ENCODE peak calls at places on chromosomes 12 and 14, in four cellular contexts. V is H1, L is HepG2, B is GM12878. S is an unnamed sample.

GRCh38 chr12:27919671-27920235 is 52.8 kb downstream of the PTHLH start:
- DNase-seq in V (no peak), L (no peak), B (no peak), S (no peak)

GRCh38 chr14:37027188-37027824 is 145.1 kb downstream of the SLC25A21 start:
- DNase-seq in V (no peak), B (no peak), L (no peak), S (no peak)

GRCh38 chr14:60245316-60246177 is 3.5 kb upstream of the PPM1A start:
- DNase-seq in L (no peak), V (no peak), B (no peak), S (no peak)

GRCh38 chr12:64469455-64470142 is 17.7 kb downstream of the TBK1 start:
- DNase-seq in B (no peak), L (no peak), V (no peak), S (no peak)

GRCh38 chr12:126337556-126337955 is 1272.3 kb downstream of the AACS start:
- DNase-seq in L (no peak), V (no peak), B (no peak), S (no peak)

GRCh38 chr12:115103884-115104883 is 420.2 kb upstream of the TBX3 start:
- DNase-seq in B (no peak), V (no peak), L (no peak), S (no peak)

GRCh38 chr12:105020241-105020962 is 34.3 kb downstream of the NOPCHAP1 start:
- DNase-seq in V (no peak), B (no peak), L (no peak), S (no peak)

GRCh38 chr14:99753225-99754140 is 39.7 kb upstream of the EML1 start:
- DNase-seq in V (no peak), B (no peak), L (no peak), S (no peak)

GRCh38 chr12:100365411-100365810 is 8.5 kb downstream of the SLC17A8 start:
- DNase-seq in V (no peak), L (no peak), B (no peak), S (no peak)

GRCh38 chr12:53324113-53324778 is 2.8 kb upstream of the AAAS start:
- DNase-seq in L (no peak), V (peak), B (peak), S (no peak)

GRCh38 chr12:45568808-45569207 is 160.7 kb upstream of the ARID2 start:
- DNase-seq in B (no peak), L (no peak), V (no peak), S (no peak)

GRCh38 chr14:69086537-69086936 is 66.4 kb downstream of the DCAF5 start:
- DNase-seq in B (no peak), V (no peak), L (no peak), S (no peak)

GRCh38 chr14:98906123-98906995 is 365.6 kb downstream of the BCL11B start:
- DNase-seq in B (no peak), L (peak), V (no peak), S (no peak)

GRCh38 chr14:22225526-22226133 is 363.4 kb downstream of the DAD1 start:
- DNase-seq in L (no peak), V (no peak), B (no peak), S (no peak)

GRCh38 chr14:104694475-104694950 is 5.1 kb downstream of the INF2 start:
- DNase-seq in L (no peak), V (no peak), B (no peak), S (no peak)

GRCh38 chr12:102234599-102234998 is 37.0 kb upstream of the PMCH start:
- DNase-seq in L (no peak), B (no peak), V (no peak), S (no peak)

GRCh38 chr14:75126121-75126544 is 715 bp downstream of the NEK9 start:
- DNase-seq in V (no peak), B (no peak), L (no peak), S (no peak)

GRCh38 chr12:119115296-119115905 is 63.3 kb upstream of the HSPB8 start:
- DNase-seq in B (no peak), V (peak), L (peak), S (peak)

DNA sequence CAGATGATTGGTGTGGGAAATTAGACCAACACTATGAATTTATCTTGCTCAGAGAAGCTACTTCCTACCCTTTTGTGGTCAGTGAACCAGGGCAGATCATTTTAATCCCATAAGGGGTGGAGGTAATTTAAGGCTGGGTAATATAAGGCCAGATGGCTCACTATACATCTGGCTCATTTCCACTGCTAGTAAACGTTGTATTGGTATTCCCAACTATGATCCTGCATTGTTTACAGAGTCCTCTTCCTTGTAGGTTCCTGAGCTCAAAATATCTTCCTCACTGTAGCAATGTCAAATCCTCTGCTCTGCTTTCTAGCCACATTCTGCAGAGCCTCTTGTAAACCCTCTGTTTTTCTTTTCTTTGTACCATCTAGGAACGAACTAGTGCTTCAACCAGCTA is 93.0 kb upstream of the MGAT4C start:
- DNase-seq in V (no peak), L (no peak), B (no peak), S (no peak)
- TF ChIP-seq SUZ12 in V (no peak), L (no peak), B (no peak), S (no peak)

GRCh38 chr14:73455294-73455693 is 3.1 kb downstream of the NUMB start:
- DNase-seq in V (no peak), L (no peak), B (no peak), S (no peak)

GRCh38 chr14:73457050-73457934 is 1.1 kb downstream of the NUMB start:
- DNase-seq in V (peak), L (no peak), B (no peak), S (no peak)

GRCh38 chr14:73460691-73461127 is 2.4 kb upstream of the NUMB start:
- DNase-seq in V (no peak), L (no peak), B (no peak), S (no peak)

GRCh38 chr14:73458219-73458976 is at the start of gene NUMB:
- DNase-seq in L (peak), B (peak), V (peak), S (peak)

GRCh38 chr14:73457935-73458218 is 469 bp downstream of the NUMB start:
- DNase-seq in L (no peak), B (no peak), V (no peak), S (no peak)
- H3K9ac ChIP-seq in L (peak), B (peak), V (peak), S (peak)

DNA sequence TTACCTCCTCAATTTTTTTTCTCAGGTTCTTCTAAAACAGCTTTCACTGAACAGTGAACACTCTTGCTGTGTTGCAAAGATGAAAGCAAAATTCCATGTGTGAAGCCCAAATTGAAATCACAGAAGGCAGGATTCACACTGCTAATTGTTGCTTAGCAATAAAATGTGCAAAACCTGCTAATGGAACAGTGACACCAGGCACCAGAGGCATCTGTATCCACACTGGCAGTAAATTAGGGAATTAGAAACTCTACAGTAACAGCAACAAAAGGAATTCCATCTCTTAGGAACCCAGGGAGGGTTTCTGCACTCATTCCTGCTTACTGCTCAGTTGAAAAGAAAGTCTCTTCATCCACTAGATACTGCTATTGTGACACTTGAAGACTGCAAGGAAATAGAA is 202.3 kb downstream of the GXYLT1 start:
- DNase-seq in B (no peak), V (no peak), L (no peak), S (no peak)
- H3K4me3 ChIP-seq in B (no peak), V (no peak), L (no peak), S (no peak)

DNA sequence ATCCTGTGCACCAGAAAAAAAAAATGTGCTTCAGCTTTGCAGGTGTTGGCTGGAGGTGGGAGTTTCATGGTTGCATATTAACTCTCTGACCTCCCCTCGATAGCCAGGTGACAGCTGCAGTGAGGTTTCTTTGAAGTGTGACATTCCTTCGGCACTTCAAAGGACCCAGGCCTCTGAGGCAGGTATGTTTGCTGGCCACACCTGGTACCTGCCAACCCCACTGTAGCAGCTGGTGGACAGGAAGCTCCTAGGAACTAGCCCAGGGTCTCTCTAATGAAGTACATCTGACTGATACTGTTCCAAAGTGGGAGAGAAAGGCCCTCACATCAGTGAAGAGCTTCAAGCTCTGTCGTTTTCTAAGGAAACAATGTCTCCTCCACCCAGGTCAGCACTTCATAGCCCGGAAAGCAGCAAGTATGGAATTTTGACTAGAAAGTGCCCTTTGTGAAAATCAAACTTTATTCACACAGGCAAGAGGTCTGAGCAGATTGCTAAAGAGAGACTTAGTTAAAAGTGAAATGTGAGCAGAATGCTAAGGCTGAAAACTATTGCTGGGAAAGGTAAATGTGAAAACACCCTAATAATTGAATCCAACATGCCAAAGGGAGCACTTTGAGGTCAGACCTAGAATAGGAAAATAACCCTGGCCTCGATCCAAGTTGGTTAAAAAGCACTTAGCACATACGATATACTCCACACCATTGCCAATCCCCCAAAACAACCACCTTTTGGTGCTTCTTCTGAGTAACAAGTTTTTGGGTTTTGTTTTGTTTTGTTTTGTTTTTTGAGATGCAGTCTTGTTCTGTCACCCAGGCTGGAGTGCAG is 71.3 kb downstream of the PHLDA1 start:
- DNase-seq in B (no peak), L (peak), V (peak), S (no peak)
- TF ChIP-seq SUZ12 in B (no peak), L (no peak), V (no peak), S (no peak)

DNA sequence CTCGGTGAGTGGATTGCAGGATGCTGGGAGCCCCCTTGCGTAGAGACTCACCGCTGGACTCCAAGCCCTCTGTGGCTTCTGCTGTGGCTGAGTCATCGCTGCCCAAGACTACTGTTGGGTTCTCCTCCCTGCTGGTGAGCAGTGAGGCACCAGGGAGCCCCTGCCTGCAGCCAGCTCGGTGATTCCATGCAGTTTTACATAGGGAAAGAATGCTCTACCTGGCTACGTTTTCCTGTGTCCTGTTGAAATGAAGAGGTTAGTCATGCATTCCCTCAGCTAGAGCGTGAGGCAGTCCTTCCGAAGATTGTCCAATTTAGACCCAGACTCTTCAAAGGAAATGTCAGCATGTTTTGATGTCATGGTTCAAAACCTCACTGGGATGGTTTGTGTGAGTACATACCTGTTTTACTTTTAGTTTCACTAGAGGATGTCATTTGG is 28.2 kb downstream of the TRAF3 start:
- DNase-seq in L (no peak), V (no peak), B (no peak), S (no peak)
- H3K9ac ChIP-seq in L (no peak), V (no peak), B (peak), S (no peak)

DNA sequence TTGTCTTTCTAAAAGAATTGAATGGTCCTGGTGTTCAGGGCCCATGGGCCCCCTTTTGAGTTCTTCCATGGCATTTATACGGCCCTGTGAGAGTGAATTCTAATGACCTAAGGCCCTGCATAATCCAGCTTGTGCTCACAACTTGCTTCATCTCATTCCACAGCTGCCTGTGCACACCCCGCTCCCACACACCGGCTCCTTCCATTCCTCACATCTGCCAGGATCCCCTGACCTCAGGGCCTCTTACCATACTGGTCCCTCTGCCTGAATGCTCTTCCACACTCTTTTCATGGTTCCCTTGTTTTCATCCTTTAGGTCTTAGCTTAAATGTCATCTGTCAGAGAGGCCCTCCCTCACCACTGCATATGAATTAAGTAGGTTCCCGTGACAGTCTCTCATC is 49.5 kb upstream of the EGLN3 start:
- DNase-seq in V (no peak), B (no peak), L (no peak), S (no peak)
- H3K4me3 ChIP-seq in V (no peak), B (no peak), L (no peak), S (no peak)

DNA sequence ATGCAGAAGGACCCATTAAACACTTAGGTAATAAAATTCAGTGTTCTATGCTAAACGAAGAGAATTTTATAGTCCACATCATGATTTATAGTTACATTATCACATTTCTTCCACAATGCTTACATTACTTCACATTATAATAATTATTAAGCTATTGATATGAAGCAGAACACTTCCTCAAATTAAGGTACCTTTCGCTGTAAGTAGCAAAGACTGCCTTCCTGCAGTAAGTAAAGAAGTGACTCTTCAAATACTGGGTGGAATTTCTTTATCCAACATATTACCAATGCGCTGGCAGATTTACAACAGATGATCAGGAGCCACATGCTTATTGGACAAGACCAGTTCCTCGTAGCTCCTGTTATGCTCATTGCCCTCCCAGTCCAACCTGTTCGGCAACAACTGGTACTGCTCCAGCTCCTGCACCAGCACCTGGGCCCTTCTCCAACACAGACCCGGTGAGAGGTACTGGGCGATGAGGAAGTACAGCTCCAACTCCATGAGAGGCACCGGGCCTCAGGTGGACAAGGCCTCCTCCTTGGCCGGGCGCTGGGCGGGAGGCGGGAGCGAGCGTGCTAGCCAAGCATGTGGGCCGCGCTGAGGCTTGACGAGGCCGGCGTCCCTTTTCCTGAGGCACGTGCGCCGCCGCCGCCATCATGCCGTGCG is 210.7 kb upstream of the ATP2B1 start:
- DNase-seq in V (no peak), B (no peak), L (no peak), S (no peak)
- TF ChIP-seq SUZ12 in V (no peak), B (no peak), L (no peak), S (no peak)

DNA sequence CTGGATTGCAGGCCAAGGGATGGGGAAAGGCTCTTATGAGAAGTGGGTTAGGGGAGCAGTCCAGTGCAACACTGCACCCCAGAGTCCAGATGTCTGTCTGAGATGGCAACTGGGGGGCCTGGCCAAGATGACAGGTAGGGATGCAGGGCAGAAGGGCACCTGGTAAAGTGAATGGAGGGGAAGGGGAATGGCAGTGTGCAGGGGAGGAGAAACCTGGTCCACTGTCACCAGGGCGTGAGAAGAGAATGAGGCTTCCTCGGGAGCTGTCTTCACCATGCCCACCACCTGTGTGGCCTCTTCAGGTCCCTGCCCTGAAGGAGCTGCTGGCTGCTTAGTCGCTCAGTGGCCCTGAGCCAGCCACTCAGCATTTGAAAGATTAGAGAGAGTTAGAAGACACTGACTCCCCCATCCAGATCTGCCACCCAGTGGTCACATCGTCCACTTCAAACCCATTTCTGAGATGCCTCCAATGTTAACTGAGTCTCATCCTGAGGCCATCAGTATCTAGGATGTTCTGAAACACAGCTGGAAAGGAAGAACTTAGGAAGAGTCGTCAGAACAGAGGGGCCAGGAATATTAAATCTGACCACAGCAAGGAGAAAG is 57.3 kb downstream of the PLEKHG3 start:
- DNase-seq in B (no peak), V (no peak), L (no peak), S (no peak)
- H3K9ac ChIP-seq in B (no peak), V (no peak), L (no peak), S (no peak)

GRCh38 chr14:64554551-64554950 is 4.8 kb downstream of the PPP1R36 start:
- DNase-seq in B (no peak), L (no peak), V (no peak), S (no peak)

GRCh38 chr14:64550539-64551333 is 975 bp downstream of the PPP1R36 start:
- DNase-seq in B (no peak), L (no peak), V (no peak), S (no peak)

GRCh38 chr14:64549016-64549415 is 745 bp upstream of the PPP1R36 start:
- DNase-seq in B (no peak), L (no peak), V (no peak), S (no peak)

GRCh38 chr14:64544607-64545312 is 4.2 kb downstream of the HSPA2 start:
- DNase-seq in V (no peak), B (no peak), L (no peak), S (no peak)

GRCh38 chr14:64549805-64550538 is at the start of gene PPP1R36:
- DNase-seq in B (no peak), V (peak), L (no peak), S (no peak)
- H3K4me3 ChIP-seq in B (no peak), V (peak), L (no peak), S (peak)

GRCh38 chr14:84234281-84234680 is 1295.7 kb upstream of the FLRT2 start:
- DNase-seq in B (no peak), V (no peak), L (no peak), S (no peak)

GRCh38 chr14:84237881-84238280 is 1292.1 kb upstream of the FLRT2 start:
- DNase-seq in V (no peak), L (no peak), B (no peak), S (no peak)
- TF ChIP-seq SUZ12 in V (no peak), L (no peak), B (no peak), S (no peak)